ENCODE peak calls at places on chromosomes 7 and 10, in four cellular contexts. One of them, this sample, is unnamed.

GRCh38 chr10:78853864-78854263 is 214.9 kb upstream of the ZMIZ1 start:
- DNase-seq in A673: no peak
- DNase-seq in prostate gland: no peak
- DNase-seq in K562: no peak
- DNase-seq in this sample: no peak

GRCh38 chr10:16392661-16393060 is 44.1 kb upstream of the PTER start:
- DNase-seq in K562: no peak
- DNase-seq in A673: no peak
- DNase-seq in prostate gland: no peak
- DNase-seq in this sample: no peak

GRCh38 chr7:100827330-100828226 is at the start of gene EPHB4:
- DNase-seq in prostate gland: peak; percentile 90
- DNase-seq in K562: peak; percentile 91
- DNase-seq in A673: peak; percentile 97
- DNase-seq in this sample: peak; percentile 59

GRCh38 chr10:101886521-101887312 is 43.1 kb upstream of the KCNIP2 start:
- DNase-seq in prostate gland: no peak
- DNase-seq in A673: no peak
- DNase-seq in K562: no peak
- DNase-seq in this sample: no peak

GRCh38 chr10:92156874-92157273 is 134.0 kb downstream of the CPEB3 start:
- DNase-seq in K562: no peak
- DNase-seq in prostate gland: peak; percentile 9
- DNase-seq in A673: no peak
- DNase-seq in this sample: no peak

GRCh38 chr7:5690931-5691461 is 90.5 kb downstream of the RNF216 start:
- DNase-seq in K562: no peak
- DNase-seq in A673: no peak
- DNase-seq in prostate gland: no peak
- DNase-seq in this sample: peak; percentile 42

GRCh38 chr7:77537136-77537594 is at the start of gene PTPN12:
- DNase-seq in A673: no peak
- DNase-seq in K562: no peak
- DNase-seq in prostate gland: peak; percentile 63
- DNase-seq in this sample: peak; percentile 83

GRCh38 chr10:126391162-126391880 is 3.0 kb upstream of the ADAM12 start:
- DNase-seq in K562: no peak
- DNase-seq in A673: no peak
- DNase-seq in prostate gland: no peak
- DNase-seq in this sample: no peak

GRCh38 chr7:77800158-77800557 is 1.6 kb downstream of the PHTF2 start:
- DNase-seq in prostate gland: no peak
- DNase-seq in A673: no peak
- DNase-seq in K562: peak; percentile 48
- DNase-seq in this sample: no peak

GRCh38 chr10:42981358-42982236 is 95.3 kb upstream of the RET start:
- DNase-seq in K562: no peak
- DNase-seq in prostate gland: no peak
- DNase-seq in A673: no peak
- DNase-seq in this sample: peak; percentile 88

GRCh38 chr7:42745357-42746022 is 166.4 kb downstream of the C7orf25 start:
- DNase-seq in K562: peak; percentile 35
- DNase-seq in prostate gland: no peak
- DNase-seq in A673: peak; percentile 58
- DNase-seq in this sample: peak; percentile 58

GRCh38 chr7:47724335-47724982 is 142.5 kb upstream of the TNS3 start:
- DNase-seq in prostate gland: no peak
- DNase-seq in K562: no peak
- DNase-seq in A673: no peak
- DNase-seq in this sample: no peak

GRCh38 chr7:130865408-130866236 is 131.6 kb upstream of the KLF14 start:
- DNase-seq in A673: no peak
- DNase-seq in K562: no peak
- DNase-seq in prostate gland: no peak
- DNase-seq in this sample: no peak

GRCh38 chr10:71600856-71601255 is 118.7 kb downstream of the C10orf105 start:
- DNase-seq in A673: no peak
- DNase-seq in K562: no peak
- DNase-seq in prostate gland: no peak
- DNase-seq in this sample: no peak

GRCh38 chr7:42029405-42029804 is 207.6 kb downstream of the GLI3 start:
- DNase-seq in prostate gland: no peak
- DNase-seq in K562: no peak
- DNase-seq in A673: no peak
- DNase-seq in this sample: no peak

GRCh38 chr7:30842542-30843451 is 68.9 kb upstream of the AQP1 start:
- DNase-seq in K562: no peak
- DNase-seq in A673: no peak
- DNase-seq in prostate gland: no peak
- DNase-seq in this sample: no peak

GRCh38 chr10:104246981-104247380 is 7.7 kb upstream of the GSTO1 start:
- DNase-seq in K562: no peak
- DNase-seq in A673: no peak
- DNase-seq in prostate gland: no peak
- DNase-seq in this sample: no peak

GRCh38 chr7:10662982-10663884 is 310.4 kb upstream of the PHF14 start:
- DNase-seq in A673: no peak
- DNase-seq in K562: no peak
- DNase-seq in prostate gland: no peak
- DNase-seq in this sample: no peak
- H3K9me3 ChIP-seq in A673: no peaks in the 10 kb centered on the region
- H3K9me3 ChIP-seq in K562: no peaks in the 10 kb centered on the region
- H3K9me3 ChIP-seq in prostate gland: no peaks in the 10 kb centered on the region
- H3K9me3 ChIP-seq in this sample: no peaks in the 10 kb centered on the region

DNA sequence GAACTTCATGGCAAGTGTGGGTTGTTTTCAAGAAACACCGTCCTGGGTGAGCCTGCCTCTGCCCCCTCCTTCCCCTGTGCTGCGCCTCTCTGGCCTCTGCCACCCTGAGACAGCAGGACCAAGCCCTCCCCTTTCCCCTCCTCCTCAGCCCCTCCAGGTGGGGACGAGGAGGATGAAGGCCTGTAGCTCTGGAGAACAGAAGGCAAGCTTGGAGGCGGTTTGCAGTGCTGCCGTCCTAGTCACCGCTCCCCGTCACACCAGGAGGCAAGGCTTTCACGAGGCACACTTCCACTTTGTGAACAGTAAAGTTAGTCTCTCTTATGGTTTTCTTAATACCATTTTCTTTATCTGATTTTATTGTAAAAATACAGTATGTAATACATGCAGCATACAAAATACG is 8.8 kb upstream of the VIPR2 start:
- DNase-seq in prostate gland: no peak
- DNase-seq in K562: no peak
- DNase-seq in A673: no peak
- DNase-seq in this sample: no peak
- H3K9me3 ChIP-seq in prostate gland: no peaks in the 10 kb centered on the region
- H3K9me3 ChIP-seq in K562: no peaks in the 10 kb centered on the region
- H3K9me3 ChIP-seq in A673: no peaks in the 10 kb centered on the region
- H3K9me3 ChIP-seq in this sample: no peaks in the 10 kb centered on the region

DNA sequence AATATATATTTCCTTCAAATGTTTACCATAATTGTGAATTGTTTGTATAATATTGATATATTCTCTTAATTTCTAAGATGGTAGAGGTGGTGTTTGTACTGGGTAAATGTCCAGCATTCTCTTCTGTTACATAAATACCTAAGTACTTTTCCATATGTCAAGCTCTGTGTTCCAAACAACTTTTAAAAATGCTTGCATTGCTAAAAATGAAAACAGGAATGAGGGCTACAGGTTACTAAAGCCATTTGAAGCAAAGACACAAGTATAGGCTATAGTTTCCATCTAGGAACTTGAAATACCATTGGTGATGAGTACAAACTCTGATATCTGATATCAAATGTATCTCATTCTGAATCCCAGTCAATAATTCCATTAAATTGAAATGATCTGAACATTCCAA is 233.6 kb upstream of the SORCS1 start:
- DNase-seq in A673: no peak
- DNase-seq in K562: no peak
- DNase-seq in prostate gland: no peak
- DNase-seq in this sample: no peak
- H3K9me3 ChIP-seq in A673: no peaks in the 10 kb centered on the region
- H3K9me3 ChIP-seq in K562: no peaks in the 10 kb centered on the region
- H3K9me3 ChIP-seq in prostate gland: no peaks in the 10 kb centered on the region
- H3K9me3 ChIP-seq in this sample: no peaks in the 10 kb centered on the region

GRCh38 chr7:157483515-157483914 is 146.7 kb downstream of the DNAJB6 start:
- DNase-seq in K562: no peak
- DNase-seq in prostate gland: no peak
- DNase-seq in A673: no peak
- DNase-seq in this sample: no peak
- H3K9me3 ChIP-seq in K562: peaks cover 7% of the 10 kb centered on the region
- H3K9me3 ChIP-seq in prostate gland: no peaks in the 10 kb centered on the region
- H3K9me3 ChIP-seq in A673: no peaks in the 10 kb centered on the region
- H3K9me3 ChIP-seq in this sample: no peaks in the 10 kb centered on the region

DNA sequence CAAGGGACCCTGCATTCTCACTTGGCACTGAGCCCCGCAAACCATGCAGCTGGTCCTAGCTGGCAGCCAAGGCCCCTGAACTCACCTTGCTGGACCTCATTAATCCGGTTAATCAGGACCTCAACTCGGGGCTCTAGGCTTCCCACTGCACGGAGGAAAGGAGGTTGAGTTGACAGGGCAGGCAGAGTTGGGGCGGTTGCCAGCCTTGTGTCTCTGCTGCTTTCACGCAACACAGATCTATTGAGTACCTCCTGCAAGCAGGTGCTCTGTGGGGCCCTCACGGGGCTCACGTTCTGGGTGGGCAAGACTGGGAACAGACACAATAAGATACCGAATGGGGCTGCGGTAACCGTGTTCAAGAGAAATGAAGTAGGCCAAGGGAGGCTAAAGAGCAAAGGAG is 6.2 kb downstream of the SYCE1 start:
- DNase-seq in K562: no peak
- DNase-seq in A673: no peak
- DNase-seq in prostate gland: no peak
- DNase-seq in this sample: no peak
- H3K9me3 ChIP-seq in K562: no peaks in the 10 kb centered on the region
- H3K9me3 ChIP-seq in A673: no peaks in the 10 kb centered on the region
- H3K9me3 ChIP-seq in prostate gland: no peaks in the 10 kb centered on the region
- H3K9me3 ChIP-seq in this sample: no peaks in the 10 kb centered on the region

GRCh38 chr10:130422366-130423324 is 286.5 kb downstream of the GLRX3 start:
- DNase-seq in K562: no peak
- DNase-seq in prostate gland: no peak
- DNase-seq in A673: peak; percentile 4
- DNase-seq in this sample: no peak
- H3K9me3 ChIP-seq in K562: no peaks in the 10 kb centered on the region
- H3K9me3 ChIP-seq in prostate gland: no peaks in the 10 kb centered on the region
- H3K9me3 ChIP-seq in A673: no peaks in the 10 kb centered on the region
- H3K9me3 ChIP-seq in this sample: no peaks in the 10 kb centered on the region

This sample was measured in BE2C.